ENCODE peak calls at places on chromosome X, in four cellular contexts. P is neural progenitor cell, F is Daoy, U is GM20000. H is an unnamed sample.

GRCh38 chrX:13750204-13750603 is 15.7 kb downstream of the OFD1 start:
- DNase-seq in P (peak; percentile 31), F (peak; percentile 11), U (no peak), H (no peak)

GRCh38 chrX:109863811-109864210 is 130.8 kb upstream of the ACSL4 start:
- DNase-seq in P (no peak), F (no peak), U (no peak), H (no peak)

GRCh38 chrX:105299286-105299685 is 78.8 kb upstream of the TEX13A start:
- DNase-seq in P (peak; percentile 14), F (no peak), U (no peak), H (no peak)

GRCh38 chrX:1164322-1165288 is 47.8 kb downstream of the CRLF2 start:
- DNase-seq in P (peak; percentile 54), F (no peak), U (peak; percentile 48), H (peak; percentile 42)

GRCh38 chrX:115419094-115419493 is 129.6 kb downstream of the LUZP4 start:
- DNase-seq in P (no peak), F (no peak), U (no peak), H (no peak)

GRCh38 chrX:9542765-9543119 is 77.9 kb downstream of the TBL1X start:
- DNase-seq in P (no peak), F (no peak), U (no peak), H (no peak)

GRCh38 chrX:2351999-2352995 is 148.5 kb downstream of the DHRSX start:
- DNase-seq in P (no peak), F (peak; percentile 90), U (no peak), H (peak; percentile 90)

GRCh38 chrX:14913241-14913640 is 40.0 kb downstream of the MOSPD2 start:
- DNase-seq in P (no peak), F (no peak), U (no peak), H (no peak)

GRCh38 chrX:29470029-29470428 is 745.3 kb upstream of the MAGEB2 start:
- DNase-seq in P (no peak), F (no peak), U (no peak), H (no peak)

GRCh38 chrX:154351183-154352011 is 23.0 kb downstream of the FLNA start:
- DNase-seq in P (no peak), F (no peak), U (no peak), H (no peak)

GRCh38 chrX:96126182-96126581 is 558.5 kb upstream of the DIAPH2 start:
- DNase-seq in P (no peak), F (no peak), U (no peak), H (no peak)

GRCh38 chrX:120242807-120243206 is 7.8 kb upstream of the ZBTB33 start:
- DNase-seq in P (no peak), F (no peak), U (no peak), H (no peak)

GRCh38 chrX:27463187-27463586 is at the start of gene PPP4R3C:
- DNase-seq in P (no peak), F (peak; percentile 0), U (no peak), H (no peak)

GRCh38 chrX:74613350-74614192 is 853 bp downstream of the RLIM start:
- DNase-seq in P (peak; percentile 29), F (peak; percentile 23), U (no peak), H (peak; percentile 17)

GRCh38 chrX:24392709-24393108 is 32.3 kb downstream of the SUPT20HL1 start:
- DNase-seq in P (no peak), F (no peak), U (no peak), H (peak; percentile 61)

GRCh38 chrX:153460826-153461225 is 9.6 kb downstream of the HAUS7 start:
- DNase-seq in P (peak; percentile 69), F (peak; percentile 41), U (peak; percentile 69), H (peak; percentile 31)